ENCODE peak calls at places on chromosomes 12 and 14, in seven cellular contexts. S, I, R, B, C, M and H are unnamed samples.

GRCh38 chr14:94598816-94599655 is 13.2 kb upstream of the SERPINA3 start:
- DNase-seq in M (peak; percentile 98), B (no peak), R (peak; percentile 69), S (no peak), C (no peak), I (no peak), H (no peak)

GRCh38 chr12:27276275-27276674 is 32.2 kb downstream of the STK38L start:
- DNase-seq in R (no peak), I (no peak), C (no peak), B (no peak), M (no peak), S (no peak), H (no peak)

GRCh38 chr14:26851793-26852192 is 254.0 kb upstream of the NOVA1 start:
- DNase-seq in S (no peak), I (no peak), R (no peak), B (no peak), C (no peak), M (no peak), H (peak; percentile 12)

GRCh38 chr12:19852100-19852855 is 413.0 kb downstream of the AEBP2 start:
- DNase-seq in R (no peak), C (no peak), B (no peak), M (no peak), S (no peak), I (no peak), H (no peak)

GRCh38 chr14:51092965-51093364 is 1.9 kb downstream of the TRIM9 start:
- DNase-seq in R (no peak), I (no peak), M (no peak), B (no peak), C (no peak), S (no peak), H (no peak)

GRCh38 chr12:47718531-47718930 is 6.8 kb downstream of the ENDOU start:
- DNase-seq in B (no peak), I (no peak), C (no peak), R (no peak), M (no peak), S (peak; percentile 37), H (no peak)

GRCh38 chr12:47832263-47832933 is 12.7 kb upstream of the HDAC7 start:
- DNase-seq in S (no peak), M (no peak), B (peak; percentile 67), R (no peak), I (no peak), C (no peak), H (peak; percentile 80)

GRCh38 chr14:71267691-71268090 is 360.4 kb downstream of the PCNX1 start:
- DNase-seq in S (no peak), M (peak; percentile 37), R (no peak), B (no peak), I (no peak), C (no peak), H (no peak)

GRCh38 chr12:117018276-117018675 is 80.9 kb downstream of the TESC start:
- DNase-seq in B (no peak), I (no peak), C (no peak), M (no peak), S (no peak), R (no peak), H (no peak)

GRCh38 chr14:63387691-63388090 is 69.0 kb upstream of the GPHB5 start:
- DNase-seq in M (no peak), S (no peak), I (no peak), C (no peak), R (no peak), B (no peak), H (no peak)

GRCh38 chr12:65511134-65511912 is 232.8 kb downstream of the MSRB3 start:
- DNase-seq in B (no peak), S (no peak), C (peak; percentile 82), M (peak; percentile 14), R (no peak), I (no peak), H (no peak)

GRCh38 chr14:104983231-104983721 is 2.3 kb upstream of the CLBA1 start:
- DNase-seq in M (no peak), R (no peak), B (no peak), C (peak; percentile 62), I (no peak), S (no peak), H (no peak)

GRCh38 chr12:42284157-42284556 is 41.7 kb downstream of the ZCRB1 start:
- DNase-seq in I (no peak), S (no peak), M (no peak), R (no peak), B (peak; percentile 45), C (no peak), H (peak; percentile 86)

GRCh38 chr12:80321653-80322052 is 122.4 kb upstream of the PTPRQ start:
- DNase-seq in M (no peak), I (no peak), B (no peak), C (no peak), R (no peak), S (no peak), H (no peak)

GRCh38 chr12:105933671-105934665 is 204.8 kb downstream of the NUAK1 start:
- DNase-seq in M (peak; percentile 92), R (peak; percentile 91), B (no peak), I (no peak), S (peak; percentile 40), C (no peak), H (no peak)

GRCh38 chr12:24901975-24902461 is 46.9 kb downstream of the BCAT1 start:
- DNase-seq in C (no peak), I (no peak), R (no peak), M (no peak), B (peak; percentile 57), S (peak; percentile 84), H (no peak)

GRCh38 chr14:53814371-53814770 is 142.3 kb downstream of the BMP4 start:
- DNase-seq in I (no peak), C (no peak), R (no peak), S (no peak), B (no peak), M (peak; percentile 23), H (no peak)

GRCh38 chr14:77980475-77981321 is 180.8 kb downstream of the ADCK1 start:
- DNase-seq in I (no peak), B (no peak), M (no peak), R (no peak), S (peak; percentile 64), C (no peak), H (no peak)

GRCh38 chr12:121917950-121918678 is at the start of gene CFAP251:
- DNase-seq in C (peak; percentile 98), S (peak; percentile 96), R (no peak), M (peak; percentile 63), B (peak; percentile 96), I (peak; percentile 93), H (peak; percentile 99)

GRCh38 chr12:68240975-68241374 is 12.4 kb downstream of the IL22 start:
- DNase-seq in C (no peak), I (peak; percentile 53), R (no peak), S (no peak), M (peak; percentile 51), B (peak; percentile 81), H (no peak)

GRCh38 chr12:47652491-47653234 is 53.2 kb downstream of the RPAP3 start:
- DNase-seq in R (no peak), C (no peak), B (no peak), I (no peak), M (no peak), S (no peak), H (peak; percentile 53)

GRCh38 chr12:52204095-52204930 is 12.5 kb upstream of the KRT80 start:
- DNase-seq in M (peak; percentile 60), B (no peak), C (peak; percentile 70), I (no peak), S (no peak), R (no peak), H (no peak)

GRCh38 chr14:91061309-91061887 is 957 bp upstream of the RPS6KA5 start:
- DNase-seq in S (no peak), R (no peak), C (no peak), M (no peak), I (no peak), B (no peak), H (peak; percentile 71)